ENCODE peak calls at places on chromosomes 4 and X, in five cellular contexts. X, W, T, F and P are unnamed samples.
A peak's percentile ranks its signal among the peaks of the same experiment; 100 is the strongest.

GRCh38 chr4:8295471-8295870 is 25.9 kb downstream of the HTRA3 start:
- DNase-seq in T (peak; percentile 42), F (no peak), W (peak; percentile 54), X (no peak), P (peak; percentile 46)

GRCh38 chr4:173231916-173232315 is 63.3 kb downstream of the GALNT7 start:
- DNase-seq in T (no peak), X (no peak), W (no peak), F (no peak), P (no peak)

GRCh38 chrX:151004085-151004484 is 20.9 kb downstream of the HMGB3 start:
- DNase-seq in X (no peak), T (no peak), F (no peak), W (no peak), P (no peak)

GRCh38 chr4:113784497-113785254 is 23.1 kb upstream of the CAMK2D start:
- DNase-seq in T (no peak), F (no peak), W (no peak), X (no peak), P (no peak)

GRCh38 chr4:53371843-53372521 is 5.5 kb upstream of the FIP1L1 start:
- DNase-seq in T (no peak), X (no peak), F (no peak), W (no peak), P (no peak)

GRCh38 chrX:122565952-122566351 is 618.1 kb upstream of the GRIA3 start:
- DNase-seq in T (no peak), W (no peak), X (no peak), F (no peak), P (no peak)

GRCh38 chrX:54920610-54921426 is at the start of gene TRO:
- DNase-seq in F (no peak), W (no peak), T (no peak), X (no peak), P (no peak)

GRCh38 chr4:22072726-22073125 is 124.2 kb upstream of the KCNIP4 start:
- DNase-seq in X (no peak), T (no peak), W (no peak), F (peak; percentile 7), P (no peak)

GRCh38 chr4:152099555-152099954 is 338.7 kb upstream of the GATB start:
- DNase-seq in W (no peak), F (no peak), X (no peak), T (no peak), P (no peak)

GRCh38 chr4:566508-567295 is 9.4 kb downstream of the TMEM271 start:
- DNase-seq in W (no peak), T (no peak), F (peak; percentile 64), X (no peak), P (no peak)

GRCh38 chr4:15428611-15429010 is 778 bp downstream of the C1QTNF7 start:
- DNase-seq in W (peak; percentile 81), X (no peak), F (peak; percentile 85), T (peak; percentile 85), P (no peak)

GRCh38 chr4:9925750-9926439 is 95.4 kb downstream of the SLC2A9 start:
- DNase-seq in T (no peak), W (no peak), F (no peak), X (no peak), P (no peak)

GRCh38 chr4:62806786-62807185 is 1602.5 kb downstream of the TECRL start:
- DNase-seq in X (no peak), W (no peak), T (no peak), F (no peak), P (no peak)

GRCh38 chrX:100413231-100413630 is 3.2 kb upstream of the PCDH19 start:
- DNase-seq in X (peak; percentile 44), T (no peak), W (no peak), F (no peak), P (no peak)

GRCh38 chr4:68905598-68906237 is 45.9 kb downstream of the UGT2A3 start:
- DNase-seq in F (no peak), X (peak; percentile 43), T (no peak), W (no peak), P (no peak)

GRCh38 chrX:17519349-17519748 is 144.3 kb downstream of the NHS start:
- DNase-seq in W (peak; percentile 71), F (no peak), T (peak; percentile 92), X (no peak), P (no peak)

GRCh38 chr4:170091069-170091696 is 1.4 kb upstream of the AADAT start:
- DNase-seq in W (no peak), F (no peak), T (no peak), X (no peak), P (no peak)

GRCh38 chr4:184448828-184449227 is 25.5 kb downstream of the IRF2 start:
- DNase-seq in X (no peak), T (peak; percentile 77), W (no peak), F (no peak), P (no peak)

GRCh38 chr4:6605114-6605513 is 30.1 kb downstream of the MAN2B2 start:
- DNase-seq in W (no peak), X (no peak), F (no peak), T (no peak), P (no peak)

GRCh38 chrX:21975827-21976226 is 35.3 kb downstream of the SMS start:
- DNase-seq in T (no peak), F (no peak), W (no peak), X (no peak), P (no peak)

GRCh38 chrX:129176710-129177109 is 346.6 kb downstream of the SMARCA1 start:
- DNase-seq in X (no peak), W (no peak), F (no peak), T (no peak), P (no peak)

GRCh38 chrX:153769865-153770605 is 6.0 kb downstream of the PLXNB3 start:
- DNase-seq in X (no peak), T (peak; percentile 63), F (no peak), W (no peak), P (peak; percentile 72)

DNA sequence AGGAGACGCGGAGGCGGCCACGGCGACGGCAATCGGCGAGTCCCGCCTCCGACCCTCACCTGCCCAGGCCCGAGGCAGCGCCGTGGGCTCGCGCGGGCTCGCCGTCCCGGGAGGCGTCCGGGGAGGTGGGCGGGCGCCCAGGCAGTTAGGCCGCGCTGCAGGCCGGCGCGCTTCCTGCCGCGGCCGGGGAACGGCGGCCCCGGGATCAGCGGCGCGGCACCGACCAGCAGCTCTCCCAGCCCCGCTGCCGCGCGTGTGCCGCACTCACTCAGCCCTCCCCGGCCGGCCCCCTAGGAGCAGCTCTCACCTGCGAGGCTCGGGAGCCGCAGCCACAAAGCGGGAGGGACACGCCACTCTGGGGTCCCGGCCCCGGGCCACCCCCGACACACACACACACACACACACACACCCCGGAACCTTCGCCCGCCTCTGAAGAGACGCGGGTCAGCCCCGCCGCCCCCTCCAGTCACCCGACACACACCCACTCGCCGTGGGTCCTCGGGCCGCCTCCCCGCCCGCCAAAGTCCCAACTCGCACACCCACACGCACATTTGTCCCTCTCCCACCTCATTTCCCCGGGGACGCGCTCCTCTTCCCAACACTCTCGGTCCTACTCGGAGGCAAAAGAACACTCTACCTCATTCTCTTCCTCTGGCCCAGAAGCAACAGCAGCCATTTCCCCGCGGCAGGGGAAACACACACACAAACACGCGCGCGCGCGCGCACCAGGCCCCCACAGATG is at the start of gene CNOT6L:
- DNase-seq in W (peak; percentile 86), T (peak; percentile 87), F (peak; percentile 95), X (peak; percentile 79), P (peak; percentile 94)
- TF ChIP-seq POLR2AphosphoS5 in W (no peak), T (no peak), F (peak; percentile 29), X (peak; percentile 11), P (peak; percentile 57)

GRCh38 chrX:23503835-23504539 is 163.3 kb upstream of the PRDX4 start:
- DNase-seq in F (no peak), X (peak; percentile 94), W (no peak), T (peak; percentile 57), P (no peak)
- TF ChIP-seq POLR2AphosphoS5 in F (no peak), X (peak; percentile 70), W (no peak), T (no peak), P (no peak)

GRCh38 chr4:4438891-4439290 is 52.0 kb downstream of the NSG1 start:
- DNase-seq in W (no peak), T (no peak), X (no peak), F (no peak), P (no peak)
- TF ChIP-seq POLR2AphosphoS5 in W (no peak), T (no peak), X (no peak), F (no peak), P (no peak)

DNA sequence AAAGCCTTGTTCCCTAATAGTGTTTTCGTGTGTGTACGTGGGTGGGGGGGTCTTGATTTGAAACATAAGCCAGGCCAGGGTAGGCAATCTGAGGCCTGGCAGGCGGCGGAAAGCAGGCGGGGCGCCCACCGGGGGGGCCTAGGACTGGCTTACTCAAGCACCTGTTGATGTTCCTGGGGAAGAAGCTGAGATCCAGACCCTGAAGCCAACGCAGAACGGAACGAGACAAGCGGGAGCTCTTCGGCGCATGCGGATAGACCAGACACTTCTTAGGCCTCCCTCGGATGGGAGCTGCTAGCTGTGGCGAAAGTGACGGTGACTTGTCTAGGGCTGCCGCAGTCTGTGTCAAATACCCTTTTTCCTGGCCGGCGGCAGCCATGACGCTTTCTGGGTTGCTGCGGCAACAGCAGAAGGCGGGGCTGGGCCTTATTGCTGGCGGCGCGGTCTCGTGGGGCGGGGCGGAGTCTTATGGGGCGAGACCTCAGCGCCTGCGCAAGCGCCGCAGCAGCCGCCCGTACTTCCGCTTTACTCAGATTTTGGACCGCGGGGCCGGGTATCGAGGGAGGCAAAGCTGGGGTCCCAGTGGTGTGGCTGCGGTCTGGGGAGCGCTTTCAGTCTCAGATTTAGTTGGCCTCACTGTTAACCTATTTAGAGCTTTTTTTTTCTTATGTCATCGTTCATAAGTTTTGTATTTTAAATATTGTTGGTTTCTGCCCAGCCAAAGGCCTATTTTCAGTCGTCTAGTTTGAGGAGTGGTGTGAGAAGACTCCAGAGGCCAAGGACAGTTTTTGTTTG is at the start of gene SPATA4:
- DNase-seq in T (peak; percentile 97), W (peak; percentile 94), F (peak; percentile 96), X (peak; percentile 95), P (peak; percentile 99)
- TF ChIP-seq POLR2AphosphoS5 in T (peak; percentile 68), W (peak; percentile 14), F (peak; percentile 86), X (peak; percentile 80), P (peak; percentile 84)